ENCODE peak calls at places on chromosomes 3 and 15, in five cellular contexts. W is HepG2, O is GM12891, G is K562, U is H1. H is an unnamed sample.

GRCh38 chr15:74281147-74282133 is 45.3 kb downstream of the CCDC33 start:
- DNase-seq in W (no peak), G (no peak), O (no peak), U (no peak), H (no peak)

GRCh38 chr3:58725326-58725853 is 58.8 kb upstream of the FAM3D start:
- DNase-seq in W (no peak), U (no peak), O (no peak), G (no peak), H (no peak)

GRCh38 chr15:75371901-75372688 is 3.7 kb upstream of the MAN2C1 start:
- DNase-seq in W (no peak), U (no peak), O (no peak), G (no peak), H (no peak)

GRCh38 chr3:105518806-105519418 is 152.2 kb downstream of the ALCAM start:
- DNase-seq in W (peak), U (no peak), O (peak), G (peak), H (no peak)

GRCh38 chr15:80570553-80570952 is 124.6 kb upstream of the ABHD17C start:
- DNase-seq in U (no peak), O (no peak), G (no peak), W (no peak), H (no peak)

GRCh38 chr15:93459396-93459795 is 370.4 kb upstream of the RGMA start:
- DNase-seq in U (no peak), W (no peak), O (no peak), G (no peak), H (no peak)

GRCh38 chr3:16366-16765 is 180.2 kb upstream of the CHL1 start:
- DNase-seq in G (no peak), U (no peak), O (no peak), W (no peak), H (no peak)

GRCh38 chr15:63523306-63523990 is 19.1 kb downstream of the USP3 start:
- DNase-seq in U (no peak), W (no peak), G (no peak), O (no peak), H (no peak)

GRCh38 chr3:64104691-64105101 is 81.4 kb upstream of the PSMD6 start:
- DNase-seq in O (no peak), W (no peak), G (no peak), U (no peak), H (no peak)

GRCh38 chr15:58360421-58361090 is 71.2 kb upstream of the LIPC start:
- DNase-seq in O (no peak), G (no peak), U (no peak), W (no peak), H (no peak)

GRCh38 chr3:13647314-13648059 is 98.6 kb downstream of the FBLN2 start:
- DNase-seq in W (no peak), G (peak), U (no peak), O (no peak), H (no peak)

GRCh38 chr15:73078722-73079121 is 26.5 kb downstream of the NEO1 start:
- DNase-seq in O (no peak), W (peak), U (no peak), G (no peak), H (no peak)

GRCh38 chr15:30926161-30926560 is 22.4 kb downstream of the FAN1 start:
- DNase-seq in O (no peak), G (no peak), W (no peak), U (no peak), H (no peak)

GRCh38 chr3:128681277-128681829 is 30.7 kb upstream of the RPN1 start:
- DNase-seq in W (no peak), G (no peak), U (no peak), O (no peak), H (no peak)

GRCh38 chr3:128686465-128686864 is 35.8 kb upstream of the RPN1 start:
- DNase-seq in W (no peak), U (no peak), G (no peak), O (no peak), H (no peak)

GRCh38 chr3:128683957-128684356 is 33.3 kb upstream of the RPN1 start:
- DNase-seq in O (no peak), G (no peak), U (no peak), W (no peak), H (no peak)

GRCh38 chr3:128689060-128689459 is 36.9 kb upstream of the RAB7A start:
- DNase-seq in W (no peak), U (no peak), G (no peak), O (no peak), H (no peak)

DNA sequence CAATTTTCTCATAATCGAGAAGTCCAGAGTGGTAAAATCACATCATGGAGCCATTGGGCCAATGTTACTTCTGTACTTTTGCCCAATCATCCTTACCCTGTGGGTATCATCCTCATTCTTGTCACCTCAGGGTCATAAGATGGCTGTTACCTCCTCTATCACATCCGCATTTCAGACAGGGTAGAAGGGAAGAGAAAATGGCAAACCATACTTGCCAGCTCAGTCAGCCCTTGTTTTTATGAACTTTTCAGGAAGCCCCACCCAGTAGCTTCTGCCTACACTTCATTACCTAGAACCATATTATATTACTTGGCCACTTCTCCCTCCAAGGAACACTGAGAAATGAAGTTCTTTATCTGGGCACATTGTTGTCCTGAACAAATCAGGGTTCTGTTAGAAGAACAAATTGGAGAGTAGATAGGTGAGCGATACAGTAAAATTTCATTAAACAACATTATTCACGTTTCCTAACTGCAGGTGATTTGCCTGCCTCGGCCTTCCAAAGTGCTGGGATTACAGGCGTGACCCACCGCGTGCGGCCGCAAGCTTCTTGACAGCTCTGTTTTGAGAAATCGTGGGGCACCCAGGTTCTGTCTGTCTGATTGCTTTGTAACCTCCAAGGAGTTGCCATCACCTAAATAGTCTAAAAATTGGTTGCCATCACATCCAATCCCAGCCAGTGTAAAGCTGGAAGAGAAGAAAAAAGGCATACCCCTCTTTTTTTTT is 34.5 kb upstream of the RPN1 start:
- DNase-seq in O (no peak), W (no peak), G (no peak), U (no peak), H (no peak)
- TF ChIP-seq TAF1 in O (no peak), W (no peak), G (no peak), U (no peak), H (no peak)

GRCh38 chr15:69756440-69756839 is 303.8 kb downstream of the RPLP1 start:
- DNase-seq in U (no peak), W (no peak), G (no peak), O (no peak), H (no peak)
- TF ChIP-seq POLR2A in U (no peak), W (no peak), G (no peak), O (no peak), H (no peak)

DNA sequence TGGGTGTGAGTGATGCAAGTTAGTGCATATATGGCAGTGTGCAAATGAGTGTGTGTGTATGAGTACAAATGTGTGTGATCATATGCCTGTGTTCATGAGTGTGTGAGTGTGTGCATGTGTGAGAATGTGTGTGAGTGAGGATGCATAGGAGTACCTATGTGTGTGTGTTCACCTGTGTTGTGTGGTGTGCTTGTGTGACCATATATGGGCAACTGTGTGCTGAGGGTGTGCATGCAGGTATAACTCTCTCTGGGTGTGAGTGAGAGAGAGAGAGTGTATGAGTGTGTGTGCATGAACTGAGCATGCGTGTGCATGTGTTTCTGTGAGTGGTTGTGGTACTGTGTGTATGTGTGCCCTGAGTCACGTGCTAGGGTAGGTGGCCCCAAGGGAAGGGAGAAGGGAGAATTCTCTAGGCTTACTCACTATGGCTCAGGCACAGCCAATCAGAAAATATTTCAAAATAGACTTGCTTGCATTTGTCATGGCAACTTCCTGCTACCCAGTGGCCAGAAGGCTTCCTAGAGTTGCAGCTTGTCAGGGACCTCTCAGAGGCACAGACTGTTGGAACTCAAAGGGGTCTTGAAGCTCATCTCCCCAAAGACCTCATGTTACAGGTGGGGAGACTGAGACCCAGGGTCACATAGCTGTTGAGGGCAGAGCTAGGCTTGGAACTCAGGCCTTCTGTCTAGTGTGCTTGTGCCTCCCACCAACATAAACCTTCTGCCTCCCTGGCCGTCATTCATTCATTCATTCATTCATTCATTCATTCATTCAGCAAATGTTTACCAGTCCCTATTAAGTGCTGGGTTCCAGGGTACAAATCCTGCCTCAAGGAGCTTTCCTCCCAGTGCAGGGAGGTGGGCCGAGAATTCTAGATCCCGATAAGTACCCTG is 10.6 kb upstream of the RFT1 start:
- DNase-seq in G (no peak), U (no peak), O (no peak), W (no peak), H (no peak)
- TF ChIP-seq TAF1 in G (no peak), U (no peak), O (no peak), W (no peak), H (no peak)

GRCh38 chr15:101250931-101251829 is 668 bp downstream of the CHSY1 start:
- DNase-seq in G (peak), O (no peak), U (no peak), W (no peak), H (no peak)

GRCh38 chr15:101250331-101250730 is 1.5 kb downstream of the CHSY1 start:
- DNase-seq in U (no peak), G (no peak), O (no peak), W (no peak), H (no peak)

GRCh38 chr15:101252836-101253235 is 988 bp upstream of the CHSY1 start:
- DNase-seq in O (no peak), W (no peak), G (no peak), U (no peak), H (no peak)

GRCh38 chr15:101254157-101255065 is 2.6 kb upstream of the CHSY1 start:
- DNase-seq in U (no peak), G (no peak), O (no peak), W (no peak), H (no peak)

GRCh38 chr15:101251830-101252820 is at the start of gene CHSY1:
- DNase-seq in U (no peak), O (peak), G (peak), W (peak), H (peak)
- TF ChIP-seq POLR2A in U (no peak), O (peak), G (peak), W (peak), H (peak)

DNA sequence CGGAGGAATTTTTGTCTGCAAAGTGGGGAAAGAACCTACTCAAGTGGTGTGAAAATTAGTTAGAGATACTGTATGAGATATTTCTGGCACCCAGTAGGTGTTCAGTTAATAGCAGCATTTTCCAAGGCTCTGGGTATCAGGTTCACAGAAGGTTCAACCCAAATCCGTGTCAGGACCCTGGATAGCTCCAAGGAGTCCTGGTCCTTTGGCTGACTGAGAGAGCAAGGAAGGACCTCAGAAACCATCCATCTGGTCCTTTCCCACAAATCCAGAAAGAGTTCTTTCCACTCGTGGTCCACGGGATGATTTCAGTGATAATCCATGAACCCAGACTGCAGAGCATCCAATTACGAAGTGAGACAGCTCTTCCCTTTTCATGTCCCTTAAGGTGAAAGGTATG is 51.4 kb downstream of the SLC6A11 start:
- DNase-seq in G (peak), U (no peak), W (no peak), O (no peak), H (no peak)
- TF ChIP-seq TAF1 in G (no peak), U (no peak), W (no peak), O (no peak), H (no peak)

GRCh38 chr3:3443482-3443881 is 264.0 kb upstream of the CRBN start:
- DNase-seq in W (no peak), U (no peak), O (no peak), G (no peak), H (no peak)

GRCh38 chr3:3448468-3448867 is 269.0 kb upstream of the CRBN start:
- DNase-seq in O (no peak), U (no peak), G (no peak), W (no peak), H (no peak)

GRCh38 chr3:3447671-3448070 is 268.2 kb upstream of the CRBN start:
- DNase-seq in U (no peak), G (no peak), W (no peak), O (no peak), H (no peak)
- TF ChIP-seq POLR2A in U (no peak), G (no peak), W (no peak), O (no peak), H (no peak)

DNA sequence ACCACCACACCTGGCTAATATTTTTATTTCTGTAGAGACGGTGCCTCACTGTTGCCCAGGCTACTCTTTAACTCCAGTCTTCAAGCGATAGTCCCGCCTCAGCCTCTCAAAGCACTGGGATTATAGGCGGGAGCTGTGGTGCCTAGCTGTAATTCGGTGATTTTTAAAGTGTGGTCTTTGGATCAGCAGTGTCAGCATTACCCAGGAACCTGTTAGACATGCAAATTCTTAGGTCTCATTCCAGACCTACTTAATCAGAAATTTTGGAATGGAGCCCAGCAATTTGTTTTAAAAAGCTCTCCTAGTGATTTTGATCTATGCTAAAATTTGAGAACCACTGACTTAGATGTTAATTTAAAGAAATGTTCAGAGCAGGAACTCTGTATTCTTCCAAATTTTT is 51.9 kb downstream of the GOLM2 start:
- DNase-seq in W (no peak), O (no peak), U (no peak), G (no peak), H (no peak)
- TF ChIP-seq TAF1 in W (no peak), O (no peak), U (no peak), G (no peak), H (no peak)

GRCh38 chr15:84734794-84735479 is 13.5 kb upstream of the ZNF592 start:
- DNase-seq in O (no peak), G (peak), U (peak), W (peak), H (peak)
- TF ChIP-seq POLR2A in O (no peak), G (peak), U (no peak), W (no peak), H (no peak)

H was measured in GM12892.